ENCODE peak calls at places on chromosomes 12 and 14, in ten cellular contexts. G is neural progenitor cell, C is PC-9, V is heart left ventricle, M is pancreas, J is OCI-LY7, K is stomach, Z is fibroblast of mammary gland, X is tibial nerve, W is AG04450. L is an unnamed sample.

GRCh38 chr12:13962699-13963098 is 18.7 kb downstream of the GRIN2B start:
- DNase-seq in M (no peak), V (no peak), C (peak; percentile 8), J (peak; percentile 37), Z (no peak), W (no peak), G (peak; percentile 34), X (no peak), K (no peak), L (no peak)

GRCh38 chr14:98062083-98062482 is 1209.9 kb downstream of the BCL11B start:
- DNase-seq in G (no peak), C (no peak), M (no peak), K (no peak), J (no peak), Z (no peak), V (no peak), W (no peak), X (no peak), L (no peak)

GRCh38 chr14:82422186-82422585 is 888.5 kb upstream of the SEL1L start:
- DNase-seq in Z (no peak), M (no peak), X (no peak), K (no peak), C (no peak), J (no peak), G (no peak), V (no peak), W (no peak), L (no peak)

GRCh38 chr12:9118161-9118560 is 2.4 kb upstream of the A2M start:
- DNase-seq in W (no peak), J (no peak), Z (peak; percentile 13), C (no peak), V (no peak), M (no peak), G (no peak), K (no peak), X (peak; percentile 11), L (no peak)

GRCh38 chr14:100591453-100592371 is 4.5 kb upstream of the BEGAIN start:
- DNase-seq in W (no peak), K (no peak), M (peak; percentile 39), G (no peak), C (no peak), V (peak; percentile 9), Z (no peak), J (no peak), X (no peak), L (no peak)

GRCh38 chr12:117874842-117875434 is 93.9 kb downstream of the KSR2 start:
- DNase-seq in Z (peak; percentile 57), J (peak; percentile 54), X (peak; percentile 66), C (peak; percentile 71), V (peak; percentile 61), M (peak; percentile 86), G (peak; percentile 83), K (peak; percentile 74), W (peak; percentile 13), L (peak; percentile 34)

GRCh38 chr12:29762637-29763300 is 21.0 kb downstream of the TMTC1 start:
- DNase-seq in W (no peak), X (no peak), K (no peak), V (peak; percentile 78), G (no peak), M (no peak), C (no peak), J (no peak), Z (no peak), L (no peak)

GRCh38 chr14:90687680-90688079 is 128.6 kb downstream of the TTC7B start:
- DNase-seq in Z (no peak), V (no peak), W (no peak), C (no peak), G (no peak), M (no peak), X (no peak), J (no peak), K (no peak), L (no peak)

GRCh38 chr12:30837595-30837994 is 82.8 kb upstream of the CAPRIN2 start:
- DNase-seq in X (no peak), G (no peak), Z (no peak), C (no peak), M (no peak), K (no peak), J (no peak), V (no peak), W (no peak), L (no peak)

GRCh38 chr14:57982161-57982560 is 116.3 kb upstream of the SLC35F4 start:
- DNase-seq in W (no peak), G (no peak), C (no peak), X (no peak), M (no peak), V (no peak), J (no peak), K (no peak), Z (no peak), L (no peak)

GRCh38 chr12:30614031-30614430 is 81.6 kb downstream of the IPO8 start:
- DNase-seq in G (no peak), W (no peak), K (no peak), M (no peak), V (no peak), X (no peak), Z (no peak), C (no peak), J (no peak), L (no peak)

GRCh38 chr12:99390707-99391106 is 256.8 kb upstream of the GARIN6 start:
- DNase-seq in Z (peak; percentile 2), W (no peak), V (no peak), X (no peak), M (peak; percentile 38), G (peak; percentile 65), J (no peak), C (peak; percentile 3), K (no peak), L (no peak)

GRCh38 chr12:67752226-67752732 is 103.7 kb downstream of the DYRK2 start:
- DNase-seq in M (no peak), Z (peak; percentile 30), J (no peak), W (no peak), X (no peak), C (no peak), G (no peak), K (no peak), V (no peak), L (no peak)

GRCh38 chr12:24066865-24067264 is 117.4 kb upstream of the SOX5 start:
- DNase-seq in J (no peak), X (no peak), G (no peak), K (no peak), Z (peak; percentile 88), C (no peak), W (no peak), V (no peak), M (no peak), L (no peak)

GRCh38 chr12:125284945-125285344 is 219.7 kb downstream of the AACS start:
- DNase-seq in Z (no peak), M (no peak), C (no peak), V (no peak), J (peak; percentile 33), X (no peak), G (no peak), K (no peak), W (no peak), L (no peak)
- TF ChIP-seq CTCF in Z (no peak), M (no peak), C (no peak), V (no peak), J (no peak), X (no peak), G (no peak), K (no peak), W (no peak), L (no peak)

DNA sequence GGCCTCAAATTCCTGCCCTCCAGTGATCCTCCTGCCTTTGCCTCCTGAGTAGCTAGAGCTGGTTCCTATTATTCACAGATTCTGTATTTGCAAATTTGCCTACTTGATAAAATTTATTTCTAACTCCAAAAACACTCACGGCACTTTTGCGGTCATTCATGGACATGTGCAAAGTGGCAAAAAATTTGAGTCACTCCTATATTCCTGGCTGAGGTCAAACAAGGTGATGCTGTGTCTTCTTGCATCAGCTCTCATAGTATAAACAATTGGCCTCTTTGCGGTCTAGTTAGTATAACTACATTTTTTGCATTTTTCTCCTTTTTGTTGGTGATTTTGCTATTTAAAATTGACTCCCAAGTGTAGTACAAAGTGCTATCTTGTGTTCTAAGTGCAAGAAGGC is 24.7 kb downstream of the ATF1 start:
- DNase-seq in M (no peak), G (no peak), V (no peak), J (no peak), K (no peak), W (peak; percentile 93), X (no peak), Z (peak; percentile 90), C (no peak), L (no peak)
- TF ChIP-seq CTCF in M (no peak), G (no peak), V (no peak), J (no peak), K (no peak), W (no peak), X (no peak), Z (no peak), C (no peak), L (no peak)

GRCh38 chr14:59187802-59188460 is 536 bp upstream of the DAAM1 start:
- DNase-seq in V (peak; percentile 60), W (no peak), G (peak; percentile 77), C (no peak), J (peak; percentile 81), M (no peak), Z (no peak), X (peak; percentile 24), K (no peak), L (no peak)
- TF ChIP-seq CTCF in V (no peak), W (no peak), G (no peak), C (no peak), J (no peak), M (no peak), Z (no peak), X (no peak), K (no peak), L (no peak)

DNA sequence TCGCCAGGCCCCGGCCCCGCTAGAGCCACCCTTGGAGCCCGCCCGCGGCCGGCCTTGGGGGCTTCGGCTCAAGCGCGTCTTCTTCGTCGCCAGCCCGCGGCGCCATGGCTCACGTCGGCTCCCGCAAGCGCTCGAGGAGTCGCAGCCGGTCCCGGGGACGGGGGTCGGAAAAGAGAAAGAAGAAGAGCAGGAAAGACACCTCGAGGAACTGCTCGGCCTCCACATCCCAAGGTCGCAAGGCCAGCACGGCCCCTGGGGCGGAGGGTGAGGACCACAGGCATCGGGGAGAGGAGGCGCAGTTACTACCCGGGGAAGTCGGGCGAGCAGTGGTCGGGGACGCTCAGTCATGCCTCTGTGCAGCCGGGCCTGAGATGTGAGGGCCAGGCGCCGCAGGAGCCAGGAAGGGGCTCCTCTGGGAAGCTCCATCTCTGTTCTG is 573 bp downstream of the ARL6IP4 start:
- DNase-seq in Z (no peak), G (peak; percentile 67), V (no peak), W (no peak), J (peak; percentile 57), K (no peak), C (no peak), X (no peak), M (peak; percentile 82), L (no peak)
- TF ChIP-seq CTCF in Z (no peak), G (no peak), V (no peak), W (no peak), J (peak; percentile 48), K (no peak), C (no peak), X (no peak), M (no peak), L (no peak)

L was measured in omental fat pad.